ENCODE peak calls at places on chromosomes 3 and 15, in seven cellular contexts. V, M, T, G, H, B and Y are unnamed samples.

GRCh38 chr15:66515901-66516322 is 10.8 kb downstream of the ZWILCH start:
- DNase-seq in V (no peak), M (no peak), T (no peak), G (no peak), H (no peak), B (no peak), Y (no peak)

GRCh38 chr3:41323860-41324259 is 124.6 kb downstream of the CTNNB1 start:
- DNase-seq in V (no peak), M (no peak), T (no peak), G (no peak), H (no peak), B (no peak), Y (no peak)

GRCh38 chr15:77632760-77633133 is at the start of gene LINGO1:
- DNase-seq in V (peak; percentile 71), M (no peak), T (no peak), G (peak; percentile 7), H (no peak), B (no peak), Y (no peak)

GRCh38 chr3:127411083-127411727 is 123.4 kb upstream of the PRR20G start:
- DNase-seq in V (no peak), M (no peak), T (no peak), G (no peak), H (no peak), B (no peak), Y (no peak)

GRCh38 chr3:180018588-180018987 is 18.1 kb downstream of the PEX5L start:
- DNase-seq in V (no peak), M (no peak), T (no peak), G (no peak), H (no peak), B (no peak), Y (no peak)

GRCh38 chr15:59247364-59247763 is 40.7 kb downstream of the LDHAL6B start:
- DNase-seq in V (peak; percentile 36), M (peak; percentile 82), T (peak; percentile 20), G (peak; percentile 61), H (no peak), B (peak; percentile 67), Y (peak; percentile 67)

GRCh38 chr3:71430941-71431552 is 152.5 kb downstream of the FOXP1 start:
- DNase-seq in V (no peak), M (no peak), T (no peak), G (no peak), H (no peak), B (peak; percentile 87), Y (no peak)

GRCh38 chr15:89088605-89089315 is 504 bp downstream of the ABHD2 start:
- DNase-seq in V (no peak), M (peak; percentile 48), T (peak; percentile 24), G (no peak), H (no peak), B (no peak), Y (no peak)

GRCh38 chr3:141368925-141369794 is 856 bp downstream of the ZBTB38 start:
- DNase-seq in V (no peak), M (peak; percentile 90), T (no peak), G (no peak), H (no peak), B (no peak), Y (no peak)

GRCh38 chr3:72924055-72924454 is 36.2 kb downstream of the GXYLT2 start:
- DNase-seq in V (no peak), M (no peak), T (no peak), G (peak; percentile 23), H (no peak), B (peak; percentile 11), Y (no peak)

GRCh38 chr15:56176996-56177395 is 66.7 kb downstream of the RFX7 start:
- DNase-seq in V (no peak), M (no peak), T (no peak), G (no peak), H (no peak), B (peak; percentile 5), Y (no peak)

GRCh38 chr15:73924258-73924921 is 1.9 kb upstream of the LOXL1 start:
- DNase-seq in V (no peak), M (peak; percentile 89), T (no peak), G (peak; percentile 49), H (no peak), B (peak; percentile 60), Y (peak; percentile 74)

GRCh38 chr3:126916546-126916945 is 66.4 kb upstream of the PLXNA1 start:
- DNase-seq in V (no peak), M (no peak), T (no peak), G (no peak), H (no peak), B (no peak), Y (no peak)

GRCh38 chr3:117201906-117202305 is 492.3 kb downstream of the TUSC7 start:
- DNase-seq in V (no peak), M (no peak), T (no peak), G (no peak), H (no peak), B (no peak), Y (no peak)

GRCh38 chr3:79167651-79168416 is 600.0 kb downstream of the ROBO1 start:
- DNase-seq in V (no peak), M (peak; percentile 98), T (no peak), G (no peak), H (no peak), B (peak; percentile 50), Y (peak; percentile 99)

GRCh38 chr3:174397848-174398247 is 461.3 kb upstream of the NAALADL2 start:
- DNase-seq in V (no peak), M (peak; percentile 61), T (no peak), G (no peak), H (no peak), B (peak; percentile 24), Y (peak; percentile 8)

GRCh38 chr3:56468184-56469106 is at the start of gene ERC2:
- DNase-seq in V (peak; percentile 86), M (peak; percentile 3), T (no peak), G (peak; percentile 10), H (peak; percentile 25), B (peak; percentile 79), Y (no peak)

GRCh38 chr3:55333923-55334322 is 153.2 kb downstream of the WNT5A start:
- DNase-seq in V (no peak), M (peak; percentile 29), T (no peak), G (no peak), H (no peak), B (no peak), Y (peak; percentile 34)

GRCh38 chr15:60381148-60381788 is 16.5 kb downstream of the ANXA2 start:
- DNase-seq in V (no peak), M (no peak), T (no peak), G (no peak), H (no peak), B (no peak), Y (no peak)

GRCh38 chr3:46222435-46223161 is 14.5 kb upstream of the CCR1 start:
- DNase-seq in V (no peak), M (no peak), T (no peak), G (no peak), H (no peak), B (no peak), Y (no peak)

GRCh38 chr3:14780927-14781507 is 37.7 kb upstream of the FGD5 start:
- DNase-seq in V (peak; percentile 44), M (peak; percentile 64), T (no peak), G (peak; percentile 57), H (peak; percentile 6), B (peak; percentile 55), Y (no peak)

GRCh38 chr3:194134231-194134756 is 1.7 kb upstream of the HES1 start:
- DNase-seq in V (peak; percentile 49), M (peak; percentile 62), T (peak; percentile 25), G (peak; percentile 45), H (no peak), B (peak; percentile 65), Y (no peak)

GRCh38 chr3:132659000-132659369 is 624 bp downstream of the ACAD11 start:
- DNase-seq in V (peak; percentile 49), M (no peak), T (no peak), G (no peak), H (no peak), B (no peak), Y (no peak)

GRCh38 chr3:141686477-141687280 is 51.4 kb upstream of the RNF7 start:
- DNase-seq in V (no peak), M (peak; percentile 84), T (no peak), G (no peak), H (no peak), B (peak; percentile 77), Y (peak; percentile 12)

GRCh38 chr15:77026501-77027110 is 31.7 kb downstream of the PSTPIP1 start:
- DNase-seq in V (no peak), M (no peak), T (no peak), G (peak; percentile 2), H (no peak), B (no peak), Y (no peak)

GRCh38 chr15:40282870-40283614 is at the start of gene ANKRD63:
- DNase-seq in V (peak; percentile 49), M (no peak), T (peak; percentile 15), G (peak; percentile 45), H (no peak), B (no peak), Y (no peak)

GRCh38 chr3:125374501-125374995 is 577 bp downstream of the ZNF148 start:
- DNase-seq in V (peak; percentile 65), M (peak; percentile 47), T (no peak), G (peak; percentile 48), H (peak; percentile 21), B (peak; percentile 53), Y (no peak)

GRCh38 chr15:84633311-84634227 is 20.5 kb downstream of the WDR73 start:
- DNase-seq in V (peak; percentile 38), M (peak; percentile 68), T (peak; percentile 48), G (peak; percentile 83), H (peak; percentile 5), B (peak; percentile 60), Y (peak; percentile 26)

GRCh38 chr15:89171136-89172072 is 50.0 kb downstream of the RLBP1 start:
- DNase-seq in V (peak; percentile 79), M (peak; percentile 63), T (peak; percentile 32), G (peak; percentile 61), H (peak; percentile 12), B (peak; percentile 49), Y (no peak)

GRCh38 chr15:69359724-69360123 is 54.4 kb upstream of the KIF23 start:
- DNase-seq in V (no peak), M (peak; percentile 79), T (no peak), G (no peak), H (no peak), B (no peak), Y (no peak)

GRCh38 chr15:64524778-64525177 is 64.4 kb downstream of the ZNF609 start:
- DNase-seq in V (no peak), M (no peak), T (no peak), G (no peak), H (no peak), B (no peak), Y (no peak)